ENCODE peak calls at places on chromosomes 13 and 19, in seven cellular contexts. W, X, Y, S, I, D and Q are unnamed samples.

GRCh38 chr13:98327326-98328314 is 150.6 kb upstream of the RNF113B start:
- DNase-seq in W (peak; percentile 91), X (no peak), Y (no peak), S (no peak), I (peak; percentile 66), D (no peak), Q (peak; percentile 71)

GRCh38 chr13:90719452-90719851 is 628.0 kb upstream of the MIR17HG start:
- DNase-seq in W (no peak), X (no peak), Y (no peak), S (no peak), I (no peak), D (no peak), Q (no peak)

GRCh38 chr19:12580180-12580694 is 29.0 kb upstream of the ZNF564 start:
- DNase-seq in W (no peak), X (no peak), Y (no peak), S (no peak), I (peak; percentile 8), D (no peak), Q (peak; percentile 37)

GRCh38 chr19:46785054-46785979 is 3.1 kb downstream of the SLC1A5 start:
- DNase-seq in W (no peak), X (no peak), Y (no peak), S (no peak), I (no peak), D (no peak), Q (peak; percentile 11)

GRCh38 chr19:49441210-49441959 is at the start of gene SLC17A7:
- DNase-seq in W (peak; percentile 86), X (no peak), Y (peak; percentile 78), S (peak; percentile 73), I (no peak), D (no peak), Q (no peak)

GRCh38 chr13:67632590-67632989 is 402.5 kb upstream of the PCDH9 start:
- DNase-seq in W (no peak), X (no peak), Y (no peak), S (no peak), I (no peak), D (no peak), Q (no peak)

GRCh38 chr19:54551950-54552912 is 21.4 kb upstream of the LILRA2 start:
- DNase-seq in W (no peak), X (no peak), Y (peak; percentile 52), S (peak; percentile 59), I (no peak), D (no peak), Q (no peak)

GRCh38 chr13:28140433-28141125 is 2.2 kb downstream of the PAN3 start:
- DNase-seq in W (peak; percentile 70), X (no peak), Y (no peak), S (no peak), I (no peak), D (no peak), Q (no peak)

GRCh38 chr19:29487432-29487831 is 38.4 kb upstream of the VSTM2B start:
- DNase-seq in W (no peak), X (no peak), Y (no peak), S (no peak), I (no peak), D (peak; percentile 20), Q (peak; percentile 17)

GRCh38 chr13:100694722-100695644 is 20.4 kb upstream of the TMTC4 start:
- DNase-seq in W (peak; percentile 77), X (no peak), Y (no peak), S (no peak), I (peak; percentile 80), D (no peak), Q (no peak)

GRCh38 chr19:50461066-50461875 is 15.0 kb upstream of the EMC10 start:
- DNase-seq in W (peak; percentile 87), X (no peak), Y (peak; percentile 54), S (peak; percentile 60), I (peak; percentile 62), D (no peak), Q (no peak)

GRCh38 chr19:34991542-34992333 is 8.4 kb upstream of the GRAMD1A start:
- DNase-seq in W (no peak), X (no peak), Y (no peak), S (no peak), I (no peak), D (peak; percentile 8), Q (no peak)

GRCh38 chr13:49585220-49586157 is at the start of gene RCBTB1:
- DNase-seq in W (peak; percentile 91), X (peak; percentile 58), Y (peak; percentile 79), S (peak; percentile 80), I (peak; percentile 53), D (peak; percentile 88), Q (peak; percentile 51)

GRCh38 chr13:91368676-91369425 is 21.4 kb downstream of the MIR17HG start:
- DNase-seq in W (no peak), X (no peak), Y (no peak), S (no peak), I (peak; percentile 47), D (no peak), Q (no peak)

GRCh38 chr19:48368942-48369341 is 4.8 kb downstream of the SYNGR4 start:
- DNase-seq in W (no peak), X (no peak), Y (peak; percentile 17), S (no peak), I (no peak), D (no peak), Q (no peak)

GRCh38 chr13:94712812-94713555 is 639 bp upstream of the SOX21 start:
- DNase-seq in W (peak; percentile 92), X (no peak), Y (no peak), S (no peak), I (peak; percentile 77), D (no peak), Q (peak; percentile 11)

GRCh38 chr19:55650602-55651230 is 2.7 kb downstream of the CCDC106 start:
- DNase-seq in W (no peak), X (no peak), Y (no peak), S (peak; percentile 35), I (no peak), D (no peak), Q (no peak)

GRCh38 chr13:66208589-66208988 is 1021.5 kb downstream of the PCDH9 start:
- DNase-seq in W (no peak), X (no peak), Y (no peak), S (no peak), I (no peak), D (no peak), Q (no peak)

GRCh38 chr19:4057913-4058695 is 8.6 kb downstream of the ZBTB7A start:
- DNase-seq in W (no peak), X (no peak), Y (peak; percentile 89), S (peak; percentile 90), I (peak; percentile 79), D (peak; percentile 97), Q (peak; percentile 90)